ENCODE peak calls at places on chromosomes 12 and 14, in seven cellular contexts. One of them, this sample, is unnamed.

GRCh38 chr14:100158566-100159106 is 809 bp downstream of the DEGS2 start:
- DNase-seq in fibroblast of lung: no peak
- DNase-seq in foreskin fibroblast: no peak
- DNase-seq in esophagus squamous epithelium: no peak
- DNase-seq in GM13977: no peak
- DNase-seq in GM06990: no peak
- DNase-seq in cardiac fibroblast: no peak
- DNase-seq in this sample: no peak

GRCh38 chr12:130587966-130588365 is 128.1 kb downstream of the RIMBP2 start:
- DNase-seq in fibroblast of lung: no peak
- DNase-seq in foreskin fibroblast: no peak
- DNase-seq in esophagus squamous epithelium: no peak
- DNase-seq in GM13977: no peak
- DNase-seq in GM06990: no peak
- DNase-seq in cardiac fibroblast: no peak
- DNase-seq in this sample: no peak

GRCh38 chr14:104135121-104135903 is 3.1 kb upstream of the KIF26A start:
- DNase-seq in fibroblast of lung: no peak
- DNase-seq in foreskin fibroblast: peak; percentile 16
- DNase-seq in esophagus squamous epithelium: no peak
- DNase-seq in GM13977: no peak
- DNase-seq in GM06990: no peak
- DNase-seq in cardiac fibroblast: no peak
- DNase-seq in this sample: no peak

GRCh38 chr12:32053881-32054624 is 52.6 kb upstream of the BICD1 start:
- DNase-seq in fibroblast of lung: no peak
- DNase-seq in foreskin fibroblast: no peak
- DNase-seq in esophagus squamous epithelium: no peak
- DNase-seq in GM13977: no peak
- DNase-seq in GM06990: no peak
- DNase-seq in cardiac fibroblast: no peak
- DNase-seq in this sample: peak; percentile 61

GRCh38 chr12:70736775-70737174 is 99.5 kb upstream of the PTPRB start:
- DNase-seq in fibroblast of lung: no peak
- DNase-seq in foreskin fibroblast: no peak
- DNase-seq in esophagus squamous epithelium: no peak
- DNase-seq in GM13977: no peak
- DNase-seq in GM06990: no peak
- DNase-seq in cardiac fibroblast: no peak
- DNase-seq in this sample: no peak

GRCh38 chr12:107512391-107512790 is 173.2 kb upstream of the PWP1 start:
- DNase-seq in fibroblast of lung: peak; percentile 49
- DNase-seq in foreskin fibroblast: peak; percentile 67
- DNase-seq in esophagus squamous epithelium: no peak
- DNase-seq in GM13977: no peak
- DNase-seq in GM06990: no peak
- DNase-seq in cardiac fibroblast: peak; percentile 43
- DNase-seq in this sample: no peak

GRCh38 chr14:103259801-103260628 is 74.0 kb upstream of the EIF5 start:
- DNase-seq in fibroblast of lung: no peak
- DNase-seq in foreskin fibroblast: no peak
- DNase-seq in esophagus squamous epithelium: no peak
- DNase-seq in GM13977: no peak
- DNase-seq in GM06990: no peak
- DNase-seq in cardiac fibroblast: no peak
- DNase-seq in this sample: no peak

GRCh38 chr14:32559595-32559994 is 230.5 kb downstream of the AKAP6 start:
- DNase-seq in fibroblast of lung: no peak
- DNase-seq in foreskin fibroblast: peak; percentile 24
- DNase-seq in esophagus squamous epithelium: no peak
- DNase-seq in GM13977: no peak
- DNase-seq in GM06990: no peak
- DNase-seq in cardiac fibroblast: peak; percentile 62
- DNase-seq in this sample: peak; percentile 2

GRCh38 chr14:48075487-48075886 is 400.1 kb upstream of the MDGA2 start:
- DNase-seq in fibroblast of lung: no peak
- DNase-seq in foreskin fibroblast: no peak
- DNase-seq in esophagus squamous epithelium: no peak
- DNase-seq in GM13977: no peak
- DNase-seq in GM06990: no peak
- DNase-seq in cardiac fibroblast: no peak
- DNase-seq in this sample: no peak

GRCh38 chr12:124293286-124294003 is 1.4 kb upstream of the RFLNA start:
- DNase-seq in fibroblast of lung: no peak
- DNase-seq in foreskin fibroblast: no peak
- DNase-seq in esophagus squamous epithelium: no peak
- DNase-seq in GM13977: no peak
- DNase-seq in GM06990: no peak
- DNase-seq in cardiac fibroblast: no peak
- DNase-seq in this sample: no peak

GRCh38 chr14:105448706-105449111 is 25.9 kb upstream of the CRIP2 start:
- DNase-seq in fibroblast of lung: peak; percentile 57
- DNase-seq in foreskin fibroblast: peak; percentile 76
- DNase-seq in esophagus squamous epithelium: no peak
- DNase-seq in GM13977: peak; percentile 89
- DNase-seq in GM06990: peak; percentile 51
- DNase-seq in cardiac fibroblast: peak; percentile 70
- DNase-seq in this sample: no peak

GRCh38 chr12:130826151-130826801 is 12.8 kb downstream of the STX2 start:
- DNase-seq in fibroblast of lung: peak; percentile 60
- DNase-seq in foreskin fibroblast: peak; percentile 82
- DNase-seq in esophagus squamous epithelium: no peak
- DNase-seq in GM13977: no peak
- DNase-seq in GM06990: no peak
- DNase-seq in cardiac fibroblast: peak; percentile 57
- DNase-seq in this sample: no peak

GRCh38 chr14:56666716-56667115 is 87.1 kb downstream of the TMEM260 start:
- DNase-seq in fibroblast of lung: peak; percentile 9
- DNase-seq in foreskin fibroblast: peak; percentile 59
- DNase-seq in esophagus squamous epithelium: no peak
- DNase-seq in GM13977: no peak
- DNase-seq in GM06990: no peak
- DNase-seq in cardiac fibroblast: peak; percentile 33
- DNase-seq in this sample: peak; percentile 71

GRCh38 chr12:101707131-101707782 is 9.8 kb downstream of the CHPT1 start:
- DNase-seq in fibroblast of lung: no peak
- DNase-seq in foreskin fibroblast: no peak
- DNase-seq in esophagus squamous epithelium: no peak
- DNase-seq in GM13977: no peak
- DNase-seq in GM06990: no peak
- DNase-seq in cardiac fibroblast: no peak
- DNase-seq in this sample: no peak

GRCh38 chr12:77957034-77957433 is 126.3 kb downstream of the NAV3 start:
- DNase-seq in fibroblast of lung: no peak
- DNase-seq in foreskin fibroblast: no peak
- DNase-seq in esophagus squamous epithelium: no peak
- DNase-seq in GM13977: no peak
- DNase-seq in GM06990: no peak
- DNase-seq in cardiac fibroblast: no peak
- DNase-seq in this sample: no peak

GRCh38 chr12:54933381-54933780 is 51.2 kb downstream of the TESPA1 start:
- DNase-seq in fibroblast of lung: no peak
- DNase-seq in foreskin fibroblast: peak; percentile 39
- DNase-seq in esophagus squamous epithelium: no peak
- DNase-seq in GM13977: no peak
- DNase-seq in GM06990: peak; percentile 20
- DNase-seq in cardiac fibroblast: peak; percentile 54
- DNase-seq in this sample: peak; percentile 71

DNA sequence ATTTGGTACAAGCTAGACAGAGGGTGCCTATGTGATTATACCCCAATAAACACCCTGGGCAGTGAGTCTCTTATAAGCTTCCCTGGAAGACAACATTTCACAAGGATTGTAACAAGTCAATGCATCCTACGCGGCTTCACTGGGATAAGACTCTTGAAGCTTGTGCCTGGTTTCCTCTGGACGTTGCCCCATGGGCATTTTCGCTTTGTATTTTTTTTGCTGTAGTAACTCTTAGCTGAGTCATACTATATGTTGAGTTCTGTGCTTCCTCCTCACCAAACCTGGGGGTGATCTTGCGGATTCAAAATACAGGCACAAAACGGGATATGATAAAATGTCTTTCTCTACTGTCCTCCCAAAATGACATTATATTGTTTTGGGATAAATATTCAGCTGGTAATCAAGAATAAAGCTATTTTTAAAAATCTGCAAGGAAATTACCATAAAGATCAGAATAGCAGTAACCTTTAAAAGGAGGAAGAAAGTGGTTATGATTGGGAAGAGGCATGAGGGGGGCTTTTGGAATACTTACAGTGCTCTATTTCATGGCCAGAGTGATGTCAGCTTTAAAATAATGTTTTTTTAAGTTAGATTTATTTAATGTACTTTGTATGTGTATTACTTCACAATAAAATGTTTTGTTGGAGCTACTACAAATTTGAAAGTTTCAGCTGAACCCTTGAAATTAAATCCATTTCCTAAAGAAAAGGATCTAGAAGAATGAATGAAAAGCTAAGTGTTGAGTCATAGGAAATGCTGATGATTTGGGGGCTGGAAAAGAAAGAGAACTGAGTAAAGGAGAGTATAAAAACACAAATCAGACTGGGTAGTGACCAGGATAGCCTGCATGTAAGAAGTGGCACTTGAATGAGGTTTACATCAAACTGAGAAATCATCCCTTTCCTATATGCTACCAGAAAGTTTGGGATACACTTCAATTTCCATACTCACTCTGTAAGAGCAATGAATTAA is 14.7 kb downstream of the BTBD7 start:
- DNase-seq in fibroblast of lung: peak; percentile 11
- DNase-seq in foreskin fibroblast: peak; percentile 49
- DNase-seq in esophagus squamous epithelium: no peak
- DNase-seq in GM13977: no peak
- DNase-seq in GM06990: no peak
- DNase-seq in cardiac fibroblast: peak; percentile 65
- DNase-seq in this sample: peak; percentile 63
- TF ChIP-seq CTCF in fibroblast of lung: no peak
- TF ChIP-seq CTCF in foreskin fibroblast: no peak
- TF ChIP-seq CTCF in esophagus squamous epithelium: no peak
- TF ChIP-seq CTCF in GM13977: no peak
- TF ChIP-seq CTCF in GM06990: no peak
- TF ChIP-seq CTCF in cardiac fibroblast: no peak
- TF ChIP-seq CTCF in this sample: no peak

DNA sequence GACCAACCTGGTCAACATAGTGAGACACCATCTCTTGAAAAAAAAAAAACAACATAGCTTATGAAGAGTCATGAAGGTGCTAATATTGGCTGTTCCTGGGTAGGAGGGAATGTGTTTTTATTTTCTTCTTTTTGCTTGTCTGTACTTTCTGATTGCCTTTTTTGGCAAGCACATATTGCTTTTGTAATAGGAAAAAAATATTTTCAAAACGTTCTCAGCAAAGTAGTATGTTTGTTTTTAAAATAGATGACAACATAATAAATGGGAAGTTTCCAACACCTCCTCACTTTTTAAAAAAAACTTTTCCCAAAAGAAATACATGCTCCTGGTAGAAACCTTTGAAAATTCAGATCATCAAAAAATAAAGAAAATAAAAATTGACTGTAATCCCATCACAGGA is 20.9 kb downstream of the FOS start:
- DNase-seq in fibroblast of lung: no peak
- DNase-seq in foreskin fibroblast: no peak
- DNase-seq in esophagus squamous epithelium: no peak
- DNase-seq in GM13977: no peak
- DNase-seq in GM06990: no peak
- DNase-seq in cardiac fibroblast: peak; percentile 61
- DNase-seq in this sample: no peak
- TF ChIP-seq CTCF in fibroblast of lung: no peak
- TF ChIP-seq CTCF in foreskin fibroblast: no peak
- TF ChIP-seq CTCF in esophagus squamous epithelium: no peak
- TF ChIP-seq CTCF in GM13977: no peak
- TF ChIP-seq CTCF in GM06990: no peak
- TF ChIP-seq CTCF in cardiac fibroblast: no peak
- TF ChIP-seq CTCF in this sample: no peak

DNA sequence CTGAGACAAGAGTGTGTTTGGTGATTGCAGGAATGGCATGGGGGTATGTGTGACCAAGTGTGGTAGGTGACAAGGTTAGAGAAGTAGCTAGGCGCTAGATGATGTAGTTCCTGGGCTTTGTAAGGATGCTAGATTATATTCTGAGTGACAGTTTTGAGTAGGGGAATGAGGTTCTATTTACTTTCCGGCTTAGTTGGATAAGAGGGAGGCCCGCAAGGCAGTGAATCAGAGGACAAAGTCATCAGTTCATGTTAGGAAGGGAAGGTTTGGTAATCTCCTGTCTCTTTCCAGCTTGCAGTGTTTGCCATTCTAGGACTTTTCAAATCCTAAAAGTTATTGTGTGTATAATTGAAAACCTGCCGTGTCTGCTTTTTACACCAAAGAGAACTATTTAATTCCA is 45.0 kb downstream of the CFAP54 start:
- DNase-seq in fibroblast of lung: no peak
- DNase-seq in foreskin fibroblast: peak; percentile 4
- DNase-seq in esophagus squamous epithelium: no peak
- DNase-seq in GM13977: no peak
- DNase-seq in GM06990: no peak
- DNase-seq in cardiac fibroblast: peak; percentile 26
- DNase-seq in this sample: no peak
- TF ChIP-seq CTCF in fibroblast of lung: no peak
- TF ChIP-seq CTCF in foreskin fibroblast: no peak
- TF ChIP-seq CTCF in esophagus squamous epithelium: no peak
- TF ChIP-seq CTCF in GM13977: no peak
- TF ChIP-seq CTCF in GM06990: no peak
- TF ChIP-seq CTCF in cardiac fibroblast: no peak
- TF ChIP-seq CTCF in this sample: no peak

GRCh38 chr12:51730745-51731144 is 117.8 kb downstream of the FIGNL2 start:
- DNase-seq in fibroblast of lung: no peak
- DNase-seq in foreskin fibroblast: no peak
- DNase-seq in esophagus squamous epithelium: no peak
- DNase-seq in GM13977: no peak
- DNase-seq in GM06990: no peak
- DNase-seq in cardiac fibroblast: no peak
- DNase-seq in this sample: no peak

GRCh38 chr12:51721281-51721940 is 127.1 kb downstream of the FIGNL2 start:
- DNase-seq in fibroblast of lung: peak; percentile 40
- DNase-seq in foreskin fibroblast: peak; percentile 67
- DNase-seq in esophagus squamous epithelium: no peak
- DNase-seq in GM13977: peak; percentile 33
- DNase-seq in GM06990: peak; percentile 13
- DNase-seq in cardiac fibroblast: peak; percentile 45
- DNase-seq in this sample: no peak

GRCh38 chr12:51729331-51729730 is 119.2 kb downstream of the FIGNL2 start:
- DNase-seq in fibroblast of lung: peak; percentile 18
- DNase-seq in foreskin fibroblast: no peak
- DNase-seq in esophagus squamous epithelium: no peak
- DNase-seq in GM13977: no peak
- DNase-seq in GM06990: no peak
- DNase-seq in cardiac fibroblast: no peak
- DNase-seq in this sample: no peak

GRCh38 chr12:51722387-51722786 is 126.1 kb downstream of the FIGNL2 start:
- DNase-seq in fibroblast of lung: no peak
- DNase-seq in foreskin fibroblast: no peak
- DNase-seq in esophagus squamous epithelium: no peak
- DNase-seq in GM13977: no peak
- DNase-seq in GM06990: no peak
- DNase-seq in cardiac fibroblast: no peak
- DNase-seq in this sample: no peak

DNA sequence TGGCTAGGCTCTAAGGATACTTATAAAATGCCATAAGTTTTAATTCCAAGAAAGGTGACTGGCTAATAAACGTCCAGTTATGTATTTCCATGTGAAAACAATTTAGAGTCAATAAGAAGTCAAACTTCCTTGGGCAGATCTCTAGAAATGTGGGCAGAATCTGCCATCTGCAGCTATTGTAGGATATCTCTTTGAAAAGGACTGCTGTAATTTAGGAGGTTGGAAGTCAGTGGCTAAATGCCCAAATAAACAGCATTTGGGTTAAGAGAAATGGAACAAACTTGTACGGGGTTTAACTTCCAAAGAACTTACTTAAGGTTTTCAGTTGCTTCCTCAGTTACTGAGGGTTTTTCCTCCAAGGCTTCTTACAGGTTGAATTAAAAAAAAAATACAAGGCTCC is 121.6 kb downstream of the FIGNL2 start:
- DNase-seq in fibroblast of lung: no peak
- DNase-seq in foreskin fibroblast: peak; percentile 25
- DNase-seq in esophagus squamous epithelium: no peak
- DNase-seq in GM13977: no peak
- DNase-seq in GM06990: no peak
- DNase-seq in cardiac fibroblast: no peak
- DNase-seq in this sample: no peak
- TF ChIP-seq CTCF in fibroblast of lung: no peak
- TF ChIP-seq CTCF in foreskin fibroblast: no peak
- TF ChIP-seq CTCF in esophagus squamous epithelium: no peak
- TF ChIP-seq CTCF in GM13977: no peak
- TF ChIP-seq CTCF in GM06990: no peak
- TF ChIP-seq CTCF in cardiac fibroblast: no peak
- TF ChIP-seq CTCF in this sample: no peak